ENCODE peak calls at places on chromosomes 4 and X, in seven cellular contexts. C is A549, T is H1, Y is HepG2, R is K562, G is IMR-90, I is GM12878. F is an unnamed sample.

GRCh38 chr4:136741468-136741867 is 790.8 kb downstream of the PCDH18 start:
- DNase-seq in R (no peak), Y (no peak), C (no peak), I (no peak), G (peak; percentile 81), T (no peak), F (no peak)

GRCh38 chr4:10088135-10089010 is 28.2 kb downstream of the WDR1 start:
- DNase-seq in G (no peak), R (no peak), T (no peak), I (no peak), C (no peak), Y (no peak), F (no peak)

GRCh38 chr4:7295917-7296660 is 103.8 kb downstream of the SORCS2 start:
- DNase-seq in I (no peak), Y (no peak), T (no peak), R (peak; percentile 35), G (peak; percentile 15), C (peak; percentile 18), F (peak; percentile 82)

GRCh38 chr4:48968814-48969213 is 17.3 kb upstream of the CWH43 start:
- DNase-seq in C (no peak), I (no peak), G (peak; percentile 96), R (no peak), Y (no peak), T (no peak), F (no peak)

GRCh38 chr4:82496349-82496748 is 65.4 kb downstream of the TMEM150C start:
- DNase-seq in R (no peak), C (no peak), Y (no peak), G (no peak), I (no peak), T (no peak), F (no peak)

GRCh38 chrX:48677456-48678030 is 6.1 kb upstream of the WAS start:
- DNase-seq in T (no peak), R (no peak), I (no peak), C (no peak), G (no peak), Y (peak; percentile 67), F (no peak)

GRCh38 chrX:67636532-67636931 is 92.7 kb downstream of the AR start:
- DNase-seq in T (no peak), C (no peak), R (no peak), Y (no peak), G (no peak), I (no peak), F (no peak)

GRCh38 chr4:47933798-47934197 is 19.4 kb upstream of the NFXL1 start:
- DNase-seq in T (no peak), I (no peak), G (peak; percentile 60), Y (peak; percentile 32), R (peak; percentile 22), C (peak; percentile 5), F (peak; percentile 36)

GRCh38 chr4:185933078-185933581 is 121.1 kb upstream of the SORBS2 start:
- DNase-seq in I (no peak), Y (no peak), G (peak; percentile 10), R (no peak), C (no peak), T (no peak), F (no peak)

GRCh38 chr4:23337292-23337691 is 552.6 kb downstream of the PPARGC1A start:
- DNase-seq in R (no peak), G (no peak), Y (no peak), C (no peak), T (no peak), I (no peak), F (no peak)

GRCh38 chrX:1138476-1138875 is 74.0 kb downstream of the CRLF2 start:
- DNase-seq in R (no peak), C (no peak), G (no peak), I (no peak), Y (no peak), T (no peak), F (no peak)

GRCh38 chr4:182536221-182536620 is 293.0 kb downstream of the TENM3 start:
- DNase-seq in Y (no peak), T (no peak), C (no peak), G (no peak), I (no peak), R (no peak), F (no peak)

GRCh38 chrX:13208281-13208935 is 111.4 kb downstream of the ATXN3L start:
- DNase-seq in Y (peak; percentile 43), T (no peak), R (no peak), I (no peak), C (no peak), G (peak; percentile 16), F (no peak)

GRCh38 chrX:47182106-47182700 is 11.4 kb upstream of the UBA1 start:
- DNase-seq in Y (no peak), C (no peak), G (no peak), I (no peak), R (no peak), T (no peak), F (no peak)

GRCh38 chr4:118740869-118741268 is 55.7 kb downstream of the METTL14 start:
- DNase-seq in I (no peak), T (no peak), C (peak; percentile 1), R (peak; percentile 18), Y (no peak), G (no peak), F (peak; percentile 10)

GRCh38 chr4:153467154-153467896 is 1.2 kb downstream of the TMEM131L start:
- DNase-seq in T (no peak), R (peak; percentile 68), Y (peak; percentile 52), C (peak; percentile 22), I (peak; percentile 88), G (no peak), F (peak; percentile 54)

GRCh38 chrX:28979876-28980275 is 392.6 kb downstream of the IL1RAPL1 start:
- DNase-seq in I (no peak), C (no peak), Y (no peak), R (no peak), T (no peak), G (no peak), F (no peak)

GRCh38 chr4:125323547-125324100 is 8.9 kb downstream of the FAT4 start:
- DNase-seq in C (no peak), Y (no peak), R (no peak), G (peak; percentile 64), T (no peak), I (no peak), F (no peak)

GRCh38 chr4:85478576-85478975 is 3.6 kb downstream of the ARHGAP24 start:
- DNase-seq in C (no peak), Y (no peak), I (no peak), G (no peak), R (no peak), T (no peak), F (no peak)

GRCh38 chrX:115494133-115494532 is 66.8 kb upstream of the PLS3 start:
- DNase-seq in R (no peak), I (no peak), T (no peak), C (no peak), G (peak; percentile 9), Y (peak; percentile 7), F (no peak)

GRCh38 chr4:161894493-161895167 is 269.2 kb downstream of the FSTL5 start:
- DNase-seq in I (no peak), G (no peak), C (no peak), T (no peak), R (no peak), Y (no peak), F (no peak)

DNA sequence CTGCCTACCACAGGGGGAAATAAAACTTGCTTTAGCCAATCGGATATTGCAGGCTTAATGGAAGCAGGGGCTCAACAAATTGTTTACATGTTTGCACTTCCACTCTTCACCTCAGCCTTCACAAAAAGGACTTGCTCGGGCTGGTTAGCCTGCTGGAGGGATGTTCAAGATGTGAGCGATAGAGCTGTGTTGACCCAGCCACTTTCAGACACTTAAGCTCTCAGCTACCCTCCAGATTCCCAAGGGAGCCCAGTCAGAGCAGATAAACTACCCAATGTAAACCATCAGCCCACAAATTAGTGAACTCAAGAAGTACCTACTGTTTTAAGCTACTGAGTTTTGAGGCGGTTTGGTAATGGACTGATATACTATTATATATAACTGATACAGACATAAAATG is 508.4 kb upstream of the FTHL17 start:
- DNase-seq in T (no peak), C (no peak), Y (no peak), G (peak; percentile 6), I (no peak), R (no peak), F (no peak)
- TF ChIP-seq RFX5 in T (no peak), C (no peak), Y (no peak), G (no peak), I (no peak), R (no peak), F (no peak)

GRCh38 chr4:13054410-13054970 is 429.6 kb downstream of the RAB28 start:
- DNase-seq in R (no peak), G (no peak), I (no peak), C (no peak), T (no peak), Y (no peak), F (no peak)

GRCh38 chr4:13056630-13057187 is 427.4 kb downstream of the RAB28 start:
- DNase-seq in Y (no peak), R (no peak), T (no peak), G (no peak), I (no peak), C (no peak), F (no peak)

GRCh38 chr4:13059015-13059414 is 425.1 kb downstream of the RAB28 start:
- DNase-seq in C (no peak), G (no peak), Y (no peak), R (no peak), I (no peak), T (no peak), F (no peak)
- TF ChIP-seq RFX5 in C (no peak), G (no peak), Y (no peak), R (no peak), I (no peak), T (no peak), F (no peak)

GRCh38 chrX:80423744-80424143 is 3.5 kb downstream of the TENT5D start:
- DNase-seq in R (peak; percentile 28), Y (no peak), I (no peak), G (no peak), C (no peak), T (no peak), F (no peak)
- TF ChIP-seq RFX5 in R (no peak), Y (no peak), I (no peak), G (no peak), C (no peak), T (no peak), F (no peak)

DNA sequence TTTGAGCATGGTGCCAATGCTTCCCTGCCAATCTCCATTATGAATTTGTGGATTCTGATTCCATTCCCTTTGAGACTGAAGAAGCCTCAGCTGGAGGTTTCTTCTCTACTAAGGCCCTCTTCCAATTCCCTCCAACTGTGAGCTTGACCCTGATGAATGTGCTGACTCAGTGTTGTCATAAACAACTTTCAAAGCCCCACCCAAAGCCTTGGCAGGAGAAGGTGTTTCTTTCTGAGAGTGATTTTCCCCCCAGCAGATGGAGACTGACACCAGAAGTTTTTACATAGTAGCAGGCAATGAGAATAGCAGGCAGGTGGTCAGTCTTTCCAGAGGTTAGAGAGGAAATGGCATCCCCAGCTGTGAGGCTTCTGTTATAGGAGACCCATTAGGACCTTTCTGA is 53.1 kb downstream of the OCRL start:
- DNase-seq in C (no peak), R (peak; percentile 32), G (peak; percentile 37), T (no peak), I (no peak), Y (no peak), F (no peak)
- TF ChIP-seq RFX5 in C (no peak), R (no peak), G (no peak), T (no peak), I (no peak), Y (no peak), F (no peak)

DNA sequence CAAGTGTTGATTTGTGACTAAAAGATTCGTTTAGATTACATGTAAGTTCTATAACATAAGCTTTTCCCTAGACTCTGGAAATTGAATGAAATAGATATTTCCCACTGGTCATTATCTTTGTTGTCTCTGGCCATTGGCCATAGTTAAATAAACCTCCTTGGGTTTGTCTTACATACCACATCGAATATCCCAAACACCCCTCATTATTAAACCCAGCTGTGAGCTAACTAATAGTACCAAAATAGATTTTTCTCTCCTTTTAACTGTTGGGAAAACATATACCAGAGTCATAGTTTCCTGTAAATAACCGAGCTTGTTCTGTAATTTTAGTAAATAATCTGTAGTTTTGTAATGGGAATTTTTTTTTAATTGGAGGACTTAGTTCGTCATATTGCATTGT is 534.8 kb downstream of the IQCM start:
- DNase-seq in T (no peak), G (peak; percentile 48), I (no peak), Y (no peak), R (no peak), C (no peak), F (no peak)
- TF ChIP-seq RFX5 in T (no peak), G (no peak), I (no peak), Y (no peak), R (no peak), C (no peak), F (no peak)

F was measured in SK-N-SH.